ENCODE peak calls at places on chromosomes 2 and 18, in six cellular contexts. S is fibroblast of the aortic adventitia, Q is amygdala, F is T-helper 17 cell, G is coronary artery, J is suprapubic skin. M is an unnamed sample.

GRCh38 chr2:198490748-198491147 is 686.4 kb downstream of the PLCL1 start:
- DNase-seq in G (no peak), J (no peak), S (no peak), F (no peak), Q (no peak), M (no peak)

GRCh38 chr2:191907091-191907490 is 60.2 kb upstream of the CAVIN2 start:
- DNase-seq in G (no peak), Q (no peak), J (no peak), F (no peak), S (no peak), M (no peak)

GRCh38 chr2:206556357-206556949 is 85.8 kb upstream of the FAM237A start:
- DNase-seq in G (no peak), S (peak), J (no peak), Q (no peak), F (no peak), M (no peak)

GRCh38 chr2:205741256-205741978 is 59.1 kb downstream of the NRP2 start:
- DNase-seq in Q (no peak), G (no peak), S (no peak), F (no peak), J (no peak), M (no peak)

GRCh38 chr18:49613741-49614151 is 51.9 kb downstream of the LIPG start:
- DNase-seq in S (no peak), Q (no peak), J (no peak), G (no peak), F (no peak), M (no peak)

GRCh38 chr2:207813942-207814341 is 44.2 kb upstream of the FZD5 start:
- DNase-seq in G (no peak), S (no peak), J (no peak), Q (no peak), F (no peak), M (no peak)

GRCh38 chr18:13799396-13799795 is 24.6 kb upstream of the MC5R start:
- DNase-seq in G (no peak), Q (no peak), J (no peak), S (no peak), F (no peak), M (no peak)

GRCh38 chr2:151777911-151778310 is 43.6 kb upstream of the NEB start:
- DNase-seq in S (no peak), Q (no peak), J (no peak), F (no peak), G (no peak), M (no peak)

GRCh38 chr2:133561045-133561852 is 7.0 kb downstream of the NCKAP5 start:
- DNase-seq in G (no peak), S (peak), F (no peak), Q (no peak), J (no peak), M (no peak)

GRCh38 chr2:101675512-101675911 is 22.0 kb upstream of the MAP4K4 start:
- DNase-seq in S (no peak), F (no peak), Q (no peak), J (no peak), G (no peak), M (no peak)

GRCh38 chr2:71938108-71938507 is 209.6 kb downstream of the CYP26B1 start:
- DNase-seq in F (no peak), G (peak), S (no peak), Q (no peak), J (peak), M (no peak)

GRCh38 chr2:40872580-40872979 is 420.7 kb upstream of the SLC8A1 start:
- DNase-seq in Q (no peak), G (no peak), F (no peak), J (no peak), S (no peak), M (no peak)

M was measured in head of caudate nucleus.